ENCODE peak calls at places on chromosomes 11 and 22, in four cellular contexts. O is Caco-2, N is GM23338, E is choroid plexus epithelial cell. W is an unnamed sample.

GRCh38 chr11:95337175-95337957 is 106.4 kb upstream of the SESN3 start:
- DNase-seq in O (no peak), N (peak), E (peak), W (peak)

GRCh38 chr11:73324116-73324515 is 16.0 kb downstream of the ARHGEF17 start:
- DNase-seq in O (no peak), N (no peak), E (no peak), W (no peak)

GRCh38 chr11:61969391-61969758 is 1.9 kb upstream of the FTH1 start:
- DNase-seq in O (no peak), N (no peak), E (no peak), W (no peak)

GRCh38 chr11:100810666-100811065 is 123.6 kb downstream of the ARHGAP42 start:
- DNase-seq in O (no peak), N (no peak), E (no peak), W (no peak)

GRCh38 chr22:39275814-39276443 is 31.1 kb upstream of the PDGFB start:
- DNase-seq in O (no peak), N (no peak), E (no peak), W (no peak)

GRCh38 chr22:23182289-23183106 is 2.2 kb downstream of the BCR start:
- DNase-seq in O (no peak), N (peak), E (peak), W (no peak)

GRCh38 chr22:31691408-31691807 is 29.4 kb upstream of the PISD start:
- DNase-seq in O (no peak), N (no peak), E (no peak), W (no peak)

GRCh38 chr22:27987557-27987956 is 68.5 kb upstream of the PITPNB start:
- DNase-seq in O (no peak), N (no peak), E (peak), W (peak)

GRCh38 chr11:64790205-64791095 is 12.1 kb upstream of the SF1 start:
- DNase-seq in O (peak), N (no peak), E (no peak), W (no peak)

GRCh38 chr11:86816251-86816726 is 15.9 kb downstream of the PRSS23 start:
- DNase-seq in O (no peak), N (no peak), E (peak), W (peak)

GRCh38 chr22:25564979-25565677 is 653 bp downstream of the GRK3 start:
- DNase-seq in O (peak), N (peak), E (peak), W (no peak)

GRCh38 chr11:48093795-48094642 is 113.7 kb downstream of the PTPRJ start:
- DNase-seq in O (peak), N (no peak), E (peak), W (peak)

GRCh38 chr11:127791844-127792243 is 791.3 kb upstream of the KIRREL3 start:
- DNase-seq in O (no peak), N (peak), E (no peak), W (no peak)

GRCh38 chr11:93642416-93642815 is 19.1 kb upstream of the CEP295 start:
- DNase-seq in O (no peak), N (no peak), E (no peak), W (no peak)

GRCh38 chr11:70668204-70669202 is 270.2 kb downstream of the CTTN start:
- DNase-seq in O (no peak), N (no peak), E (no peak), W (no peak)

GRCh38 chr11:123624974-123625373 is 29.4 kb downstream of the SCN3B start:
- DNase-seq in O (no peak), N (no peak), E (peak), W (peak)

GRCh38 chr11:46457659-46458058 is 66.1 kb upstream of the CHRM4 start:
- DNase-seq in O (no peak), N (no peak), E (peak), W (peak)

GRCh38 chr22:20567993-20568417 is 60.6 kb downstream of the MED15 start:
- DNase-seq in O (no peak), N (peak), E (peak), W (peak)

GRCh38 chr11:65539401-65540289 is 14.8 kb downstream of the SCYL1 start:
- DNase-seq in O (no peak), N (peak), E (no peak), W (no peak)

GRCh38 chr22:49764151-49764581 is 63.5 kb downstream of the BRD1 start:
- DNase-seq in O (no peak), N (no peak), E (no peak), W (no peak)

GRCh38 chr22:35138521-35138920 is 72.6 kb downstream of the ISX start:
- DNase-seq in O (no peak), N (no peak), E (no peak), W (no peak)

GRCh38 chr22:35135165-35135564 is 69.2 kb downstream of the ISX start:
- DNase-seq in O (no peak), N (no peak), E (no peak), W (no peak)

DNA sequence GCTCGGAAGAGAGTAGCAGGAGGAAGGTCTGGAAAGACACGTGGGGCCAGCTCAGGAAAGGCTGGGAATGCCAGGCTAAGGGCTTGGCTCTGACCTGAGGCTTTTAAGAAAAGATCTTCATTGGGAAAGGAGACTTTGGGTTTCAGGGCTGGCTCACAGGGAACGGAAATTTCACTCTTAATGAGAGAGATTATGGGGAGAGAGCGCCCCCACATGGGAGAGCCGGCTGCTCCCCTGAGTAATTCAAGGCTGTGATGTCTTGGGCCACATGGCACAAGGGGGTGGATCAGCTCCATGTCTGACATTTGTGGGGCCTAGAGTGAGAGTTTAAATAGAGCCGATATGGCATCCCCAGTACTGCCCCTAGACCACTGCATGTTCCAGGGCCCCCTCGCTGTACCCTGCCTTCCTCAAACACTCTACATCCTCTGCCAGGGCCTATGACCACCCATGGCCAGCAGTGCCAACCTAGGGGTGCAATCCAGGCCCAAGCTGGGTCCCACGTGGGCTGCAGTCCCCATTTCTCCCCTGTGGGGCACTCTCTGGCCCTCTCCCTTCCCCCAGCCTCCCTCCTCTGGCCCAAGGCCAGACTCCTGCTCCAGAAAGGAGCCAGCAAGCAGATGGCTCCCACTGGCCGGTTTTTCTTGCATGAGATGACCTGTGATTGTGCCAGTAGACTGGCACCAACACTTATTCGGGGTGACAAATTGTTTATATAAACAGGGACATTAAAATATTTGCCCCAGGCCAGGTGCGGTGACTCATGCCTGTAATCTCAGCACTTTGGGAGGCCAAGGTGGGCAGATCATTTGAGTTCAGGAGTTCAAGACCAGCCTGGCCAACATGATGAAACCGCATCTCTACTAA is 75.2 kb downstream of the ISX start:
- DNase-seq in O (no peak), N (peak), E (no peak), W (no peak)
- TF ChIP-seq CTCF in O (peak), N (peak), E (no peak), W (no peak)

GRCh38 chr11:66842501-66842895 is 743 bp upstream of the RCE1 start:
- DNase-seq in O (peak), N (no peak), E (no peak), W (no peak)

GRCh38 chr11:66844496-66845142 is 1.4 kb downstream of the RCE1 start:
- DNase-seq in O (peak), N (no peak), E (peak), W (no peak)

GRCh38 chr11:66841861-66842260 is 1.4 kb upstream of the RCE1 start:
- DNase-seq in O (peak), N (no peak), E (peak), W (no peak)

GRCh38 chr11:66843776-66844495 is 695 bp downstream of the RCE1 start:
- DNase-seq in O (peak), N (no peak), E (peak), W (no peak)

DNA sequence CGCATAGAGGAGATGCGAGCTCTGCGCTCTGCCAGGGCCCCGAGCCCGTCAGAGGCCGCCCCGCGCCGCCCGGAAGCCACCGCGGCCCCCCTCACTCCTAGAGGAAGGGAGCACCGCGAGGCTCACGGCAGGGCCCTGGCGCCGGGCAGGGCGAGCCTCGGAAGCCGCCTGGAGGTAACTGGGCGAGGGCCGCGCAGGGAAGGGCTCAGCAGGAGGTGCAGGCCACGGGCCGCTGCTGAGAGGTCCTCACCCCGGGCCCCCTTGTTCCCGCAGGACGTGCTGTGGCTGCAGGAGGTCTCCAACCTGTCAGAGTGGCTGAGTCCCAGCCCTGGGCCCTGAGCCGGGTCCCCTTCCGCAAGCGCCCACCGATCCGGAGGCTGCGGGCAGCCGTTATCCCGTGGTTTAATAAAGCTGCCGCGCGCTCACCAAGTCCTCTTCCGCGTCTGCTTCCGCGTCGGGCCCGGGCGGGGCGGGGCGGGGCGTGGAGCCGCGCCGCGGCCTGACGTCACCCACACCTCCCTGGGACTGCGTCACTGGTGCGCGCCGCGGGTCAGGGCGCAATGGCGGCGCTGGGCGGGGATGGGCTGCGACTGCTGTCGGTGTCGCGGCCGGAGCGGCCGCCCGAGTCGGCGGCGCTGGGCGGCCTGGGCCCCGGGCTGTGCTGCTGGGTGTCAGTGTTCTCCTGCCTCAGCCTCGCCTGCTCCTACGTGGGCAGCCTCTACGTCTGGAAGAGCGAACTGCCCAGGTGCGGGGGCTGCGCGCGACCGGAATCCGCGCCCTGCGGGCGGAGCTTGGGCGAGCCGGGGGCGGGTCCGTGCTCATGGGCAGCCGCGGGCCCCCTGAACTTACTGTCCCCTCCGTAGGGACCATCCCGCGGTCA is at the start of gene RCE1:
- DNase-seq in O (peak), N (peak), E (peak), W (peak)
- H3K4me3 ChIP-seq in O (peak), N (peak), E (peak), W (peak)

DNA sequence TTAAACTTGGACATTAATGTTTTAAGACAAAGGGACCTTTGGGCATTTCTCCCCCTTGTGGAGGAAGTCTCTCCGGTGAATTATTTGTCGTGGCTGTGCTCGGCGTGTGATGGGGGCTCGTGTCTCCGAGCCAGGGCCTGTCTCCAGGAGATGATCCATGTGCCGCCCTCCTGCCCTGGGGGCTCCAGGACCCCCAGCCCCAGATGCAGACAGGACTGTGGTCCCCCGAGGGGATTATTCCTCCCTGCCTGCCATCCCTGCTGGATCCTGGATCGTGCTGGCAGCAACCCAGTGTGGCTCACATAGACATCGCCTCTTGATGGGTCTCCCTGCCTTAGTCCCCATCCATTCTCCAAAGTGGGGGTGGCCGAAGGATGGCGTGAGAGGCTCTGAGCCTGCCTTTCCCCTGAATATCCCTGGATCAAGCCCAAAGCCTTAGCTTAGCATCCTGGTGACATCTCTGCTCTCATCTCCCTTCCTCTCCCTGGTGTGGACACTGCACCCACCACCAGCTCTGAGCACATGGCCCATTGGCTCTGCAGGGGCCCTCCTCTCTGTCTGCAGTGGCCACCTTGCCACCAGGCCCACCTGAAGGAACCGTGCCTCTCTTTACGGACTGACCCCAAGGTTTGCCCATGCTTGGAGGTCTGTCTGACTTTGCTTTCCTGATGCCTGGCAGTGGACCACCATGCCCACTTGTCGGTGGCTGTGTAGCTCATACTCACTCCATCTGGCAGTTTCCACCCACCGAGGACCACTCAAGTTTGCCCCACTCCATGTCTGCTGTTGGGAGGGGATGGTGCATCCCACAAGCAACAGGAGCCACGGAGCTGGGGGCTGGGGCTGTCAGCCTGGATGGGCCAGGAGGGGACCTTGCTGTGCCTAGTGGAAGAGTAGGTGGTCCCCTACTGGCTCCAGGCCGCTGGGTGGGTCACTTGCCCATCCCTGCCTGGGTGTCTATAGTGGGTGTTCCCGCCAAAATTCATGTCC is 56.7 kb downstream of the SMIM38 start:
- DNase-seq in O (peak), N (peak), E (peak), W (peak)
- TF ChIP-seq CTCF in O (peak), N (peak), E (peak), W (peak)

GRCh38 chr11:1853376-1854131 is 670 bp downstream of the LSP1 start:
- DNase-seq in O (no peak), N (no peak), E (no peak), W (no peak)

GRCh38 chr11:1855886-1856265 is 3.0 kb downstream of the LSP1 start:
- DNase-seq in O (no peak), N (no peak), E (no peak), W (no peak)

GRCh38 chr11:1856306-1857005 is 3.6 kb downstream of the LSP1 start:
- DNase-seq in O (no peak), N (no peak), E (no peak), W (no peak)

GRCh38 chr11:1854132-1854948 is 1.5 kb downstream of the LSP1 start:
- DNase-seq in O (no peak), N (no peak), E (no peak), W (no peak)

DNA sequence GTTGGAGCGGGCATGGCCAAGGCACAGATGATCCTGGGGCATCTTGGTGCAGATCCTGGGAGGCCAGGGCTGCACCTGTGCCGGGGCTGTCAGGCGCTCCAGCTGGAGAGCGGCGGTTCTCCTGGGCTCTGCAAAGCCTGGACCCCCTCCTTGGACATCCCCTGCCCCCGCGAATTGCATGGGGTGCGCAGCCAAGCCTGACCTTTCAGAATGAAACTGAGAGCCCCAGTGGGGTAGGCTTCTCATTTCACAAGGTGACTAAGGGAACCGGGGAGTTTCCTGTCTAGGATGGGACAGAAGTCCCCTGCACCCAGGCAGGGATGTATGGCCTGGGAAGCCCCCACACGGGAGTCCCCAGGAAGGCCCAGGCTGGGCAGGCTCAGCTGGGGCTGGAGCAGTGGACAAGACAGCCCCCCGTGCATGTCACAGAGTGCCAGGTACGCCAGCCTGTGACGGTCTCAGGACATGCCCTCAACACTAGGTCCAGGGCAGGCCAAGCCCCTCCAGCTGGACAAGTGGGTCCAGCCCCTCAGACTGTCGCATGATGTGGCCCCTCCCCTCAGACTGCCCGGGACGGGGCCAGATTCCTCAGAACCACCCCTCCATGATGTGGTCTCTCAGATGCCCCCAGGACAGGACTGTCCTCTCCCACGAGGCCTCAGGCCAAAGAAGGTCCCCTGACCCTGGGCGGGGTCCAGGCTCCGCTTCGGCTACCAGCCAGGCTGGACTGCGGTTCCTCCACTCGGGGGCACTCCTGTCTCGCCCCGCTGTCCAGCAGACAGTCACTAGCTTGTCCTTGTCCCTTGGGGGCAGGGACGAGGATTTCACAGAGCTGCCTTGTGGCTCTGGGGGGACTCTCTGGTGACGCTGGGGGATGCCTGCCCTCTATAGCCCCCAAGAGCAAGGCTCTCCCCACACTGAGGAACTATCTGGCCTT is 2.3 kb downstream of the LSP1 start:
- DNase-seq in O (no peak), N (no peak), E (no peak), W (no peak)
- H3K4me3 ChIP-seq in O (no peak), N (no peak), E (no peak), W (no peak)

GRCh38 chr11:125303186-125303585 is 138.6 kb downstream of the PKNOX2 start:
- DNase-seq in O (no peak), N (no peak), E (no peak), W (no peak)
- TF ChIP-seq CTCF in O (no peak), N (no peak), E (no peak), W (no peak)

GRCh38 chr11:2300936-2301630 is 635 bp downstream of the C11orf21 start:
- DNase-seq in O (no peak), N (no peak), E (no peak), W (no peak)
- H3K4me3 ChIP-seq in O (no peak), N (no peak), E (no peak), W (no peak)

DNA sequence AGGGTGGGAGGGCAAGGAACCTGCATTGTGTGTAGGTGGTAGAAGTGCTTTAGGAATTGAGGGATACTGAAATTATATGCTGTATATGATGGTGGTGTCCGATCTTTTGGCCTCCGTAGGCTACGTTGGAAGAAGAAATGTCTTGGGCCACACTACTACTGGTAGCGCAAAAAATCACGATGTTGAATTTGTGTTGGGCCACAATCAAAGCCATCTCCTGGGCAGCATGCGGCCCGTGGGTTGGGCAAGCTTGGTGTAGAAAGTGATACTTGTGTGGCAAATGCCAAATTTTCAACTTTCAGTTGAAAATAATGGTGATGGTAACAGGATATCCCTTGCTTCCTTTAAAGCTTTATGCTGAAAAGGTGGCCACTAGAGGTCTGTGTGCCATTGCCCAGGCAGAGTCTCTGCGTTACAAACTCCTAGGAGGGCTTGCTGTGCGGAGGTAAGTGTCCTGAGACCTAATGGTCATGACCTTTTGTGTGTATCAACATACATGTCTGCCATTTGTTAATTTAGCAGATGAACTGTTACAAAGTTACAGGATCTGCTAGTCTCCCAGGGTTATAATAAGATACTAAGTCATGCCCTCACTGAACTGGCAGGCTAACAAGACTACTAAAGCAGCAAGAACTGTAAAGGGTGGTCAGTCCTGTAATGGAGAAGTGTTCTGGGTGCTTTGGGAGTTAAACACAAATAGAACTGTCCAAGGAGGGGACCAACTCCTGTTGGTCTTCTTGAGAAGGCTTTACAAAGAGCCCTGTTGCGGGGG is 2.9 kb downstream of the RPS3 start:
- DNase-seq in O (no peak), N (no peak), E (no peak), W (no peak)
- TF ChIP-seq CTCF in O (no peak), N (no peak), E (peak), W (peak)

GRCh38 chr11:33904128-33904527 is 12.3 kb upstream of the LMO2 start:
- DNase-seq in O (no peak), N (no peak), E (no peak), W (no peak)
- H3K4me3 ChIP-seq in O (no peak), N (no peak), E (no peak), W (no peak)

GRCh38 chr11:132853886-132854285 is 678.4 kb downstream of the OPCML start:
- DNase-seq in O (no peak), N (no peak), E (no peak), W (no peak)

GRCh38 chr11:132856032-132856431 is 676.3 kb downstream of the OPCML start:
- DNase-seq in O (no peak), N (no peak), E (no peak), W (no peak)

GRCh38 chr11:132855516-132855915 is 676.8 kb downstream of the OPCML start:
- DNase-seq in O (no peak), N (no peak), E (no peak), W (no peak)

GRCh38 chr11:132862137-132862536 is 670.2 kb downstream of the OPCML start:
- DNase-seq in O (no peak), N (no peak), E (no peak), W (no peak)

GRCh38 chr11:132858203-132858602 is 674.1 kb downstream of the OPCML start:
- DNase-seq in O (peak), N (peak), E (peak), W (peak)
- TF ChIP-seq CTCF in O (peak), N (peak), E (peak), W (peak)

W was measured in fibroblast of pulmonary artery.